ENCODE peak calls at places on chromosomes 7 and 10, in five cellular contexts. F, T, W, D and Y are unnamed samples.

GRCh38 chr7:78792006-78792405 is 661.5 kb downstream of the MAGI2 start:
- DNase-seq in T (no peak), F (no peak), D (no peak), W (no peak), Y (no peak)

GRCh38 chr10:83677795-83678194 is 461.5 kb upstream of the GHITM start:
- DNase-seq in T (peak; percentile 5), D (no peak), W (peak; percentile 16), F (no peak), Y (no peak)

GRCh38 chr7:140036224-140036651 is 26.5 kb downstream of the PARP12 start:
- DNase-seq in F (peak; percentile 36), D (no peak), W (no peak), T (no peak), Y (no peak)

GRCh38 chr10:60917331-60918280 is 26.4 kb downstream of the RHOBTB1 start:
- DNase-seq in T (peak; percentile 32), D (no peak), W (no peak), F (no peak), Y (no peak)

GRCh38 chr7:47801423-47801822 is 146.8 kb downstream of the PKD1L1 start:
- DNase-seq in T (no peak), F (no peak), D (no peak), W (no peak), Y (no peak)

GRCh38 chr7:41994746-41995110 is 242.3 kb downstream of the GLI3 start:
- DNase-seq in F (no peak), D (no peak), T (no peak), W (no peak), Y (no peak)

GRCh38 chr10:80603516-80603915 is 65.8 kb downstream of the SH2D4B start:
- DNase-seq in F (no peak), W (no peak), D (no peak), T (no peak), Y (no peak)

GRCh38 chr7:6430271-6430940 is 17.3 kb downstream of the DAGLB start:
- DNase-seq in D (no peak), T (peak; percentile 62), W (no peak), F (no peak), Y (peak; percentile 32)

GRCh38 chr10:38038107-38038931 is 27.8 kb downstream of the ZNF33A start:
- DNase-seq in T (peak; percentile 26), F (no peak), D (no peak), W (no peak), Y (no peak)

GRCh38 chr10:31508234-31508633 is 189.2 kb downstream of the ZEB1 start:
- DNase-seq in D (no peak), T (no peak), F (no peak), W (no peak), Y (no peak)

GRCh38 chr10:16259726-16260125 is 177.1 kb upstream of the PTER start:
- DNase-seq in D (no peak), F (no peak), W (no peak), T (no peak), Y (no peak)

GRCh38 chr10:113454341-113455061 is 98.4 kb upstream of the HABP2 start:
- DNase-seq in T (peak; percentile 34), F (peak; percentile 26), W (peak; percentile 59), D (peak; percentile 1), Y (peak; percentile 41)

GRCh38 chr7:128827971-128828711 is 2.1 kb upstream of the FLNC start:
- DNase-seq in F (no peak), T (peak; percentile 76), W (no peak), D (no peak), Y (peak; percentile 51)

GRCh38 chr7:28754027-28754426 is 204.1 kb downstream of the TRIL start:
- DNase-seq in W (no peak), D (no peak), F (no peak), T (peak; percentile 80), Y (no peak)

GRCh38 chr10:124005991-124006392 is 87.4 kb downstream of the CHST15 start:
- DNase-seq in T (peak; percentile 16), D (no peak), W (no peak), F (no peak), Y (no peak)

GRCh38 chr7:77665161-77665560 is 31.1 kb upstream of the RSBN1L start:
- DNase-seq in F (no peak), W (no peak), T (no peak), D (no peak), Y (no peak)

GRCh38 chr7:155543011-155543881 is 3.1 kb downstream of the CNPY1 start:
- DNase-seq in F (no peak), T (no peak), W (no peak), D (no peak), Y (no peak)

GRCh38 chr10:99979066-99979685 is 30.6 kb downstream of the DNMBP start:
- DNase-seq in D (no peak), F (no peak), W (no peak), T (no peak), Y (no peak)

GRCh38 chr10:97830064-97830463 is 19.6 kb upstream of the GOLGA7B start:
- DNase-seq in T (no peak), F (no peak), W (no peak), D (no peak), Y (no peak)

GRCh38 chr7:140393756-140394306 is 4.5 kb downstream of the SLC37A3 start:
- DNase-seq in F (no peak), W (no peak), T (no peak), D (no peak), Y (no peak)

GRCh38 chr7:156725982-156726381 is 85.4 kb downstream of the RNF32 start:
- DNase-seq in W (no peak), T (no peak), F (no peak), D (no peak), Y (no peak)

GRCh38 chr7:112790651-112790973 is 419 bp upstream of the TMEM168 start:
- DNase-seq in T (no peak), F (no peak), W (no peak), D (no peak), Y (no peak)

GRCh38 chr10:112951349-112952281 is 1.6 kb downstream of the TCF7L2 start:
- DNase-seq in D (no peak), F (peak; percentile 18), W (peak; percentile 61), T (peak; percentile 77), Y (peak; percentile 30)

GRCh38 chr7:135467207-135467711 is 42.6 kb downstream of the CNOT4 start:
- DNase-seq in D (no peak), F (no peak), T (no peak), W (no peak), Y (no peak)

GRCh38 chr10:104109908-104110662 is 11.9 kb upstream of the SFR1 start:
- DNase-seq in W (no peak), T (peak; percentile 93), D (no peak), F (no peak), Y (peak; percentile 16)

GRCh38 chr10:79444243-79445119 is 943 bp downstream of the ZCCHC24 start:
- DNase-seq in T (peak; percentile 69), D (peak; percentile 10), F (peak; percentile 49), W (peak; percentile 49), Y (peak; percentile 75)

GRCh38 chr7:317643-318405 is 27.9 kb downstream of the FOXL3 start:
- DNase-seq in T (no peak), W (no peak), D (no peak), F (no peak), Y (no peak)

GRCh38 chr10:99431190-99431549 is 746 bp upstream of the GOT1 start:
- DNase-seq in D (peak; percentile 26), T (peak; percentile 55), F (peak; percentile 11), W (peak; percentile 35), Y (peak; percentile 24)

GRCh38 chr7:29265208-29265923 is 70.8 kb downstream of the CHN2 start:
- DNase-seq in T (peak; percentile 80), D (no peak), W (peak; percentile 13), F (no peak), Y (no peak)

GRCh38 chr7:103129702-103130557 is 19.0 kb downstream of the NAPEPLD start:
- DNase-seq in F (no peak), W (no peak), D (no peak), T (no peak), Y (no peak)

GRCh38 chr7:150370612-150371071 is 2.0 kb downstream of the REPIN1 start:
- DNase-seq in F (no peak), W (no peak), T (peak; percentile 34), D (no peak), Y (peak; percentile 5)

GRCh38 chr7:151793991-151794507 is 82.9 kb downstream of the PRKAG2 start:
- DNase-seq in D (no peak), W (no peak), F (no peak), T (no peak), Y (no peak)

GRCh38 chr10:16856567-16856966 is 39.3 kb upstream of the RSU1 start:
- DNase-seq in F (no peak), W (peak; percentile 19), T (no peak), D (no peak), Y (no peak)

GRCh38 chr10:17599089-17599488 is 18.1 kb downstream of the HACD1 start:
- DNase-seq in D (no peak), T (peak; percentile 39), F (no peak), W (peak; percentile 25), Y (peak; percentile 23)

GRCh38 chr10:55742487-55742886 is 618.6 kb downstream of the ZWINT start:
- DNase-seq in T (no peak), F (no peak), D (no peak), W (no peak), Y (no peak)